ENCODE peak calls at places on chromosomes 2 and 18, in five cellular contexts. Y is PC-3, Z is mesenchymal stem cell, F is Karpas-422, Q is H9. N is an unnamed sample.

GRCh38 chr2:42105330-42106256 is 57.8 kb downstream of the PKDCC start:
- DNase-seq in Y (no peak), Q (no peak), Z (no peak), F (no peak), N (no peak)

GRCh38 chr2:239666855-239667376 is 266.1 kb upstream of the HDAC4 start:
- DNase-seq in Y (no peak), Z (no peak), Q (no peak), F (no peak), N (peak)

GRCh38 chr18:63169853-63170252 is 149.7 kb downstream of the BCL2 start:
- DNase-seq in Y (peak), Q (no peak), F (no peak), Z (no peak), N (no peak)

GRCh38 chr18:3794537-3795348 is 344.8 kb downstream of the TGIF1 start:
- DNase-seq in F (no peak), Y (peak), Q (no peak), Z (peak), N (no peak)

GRCh38 chr2:223049356-223049755 is 2.6 kb upstream of the KCNE4 start:
- DNase-seq in Z (no peak), Y (no peak), F (no peak), Q (no peak), N (no peak)

GRCh38 chr2:16413257-16413656 is 252.4 kb downstream of the CYRIA start:
- DNase-seq in Y (no peak), F (no peak), Q (no peak), Z (no peak), N (no peak)

GRCh38 chr2:30280596-30281434 is 49.5 kb downstream of the LBH start:
- DNase-seq in Q (no peak), Y (no peak), Z (no peak), F (no peak), N (peak)

GRCh38 chr18:9933865-9934264 is 20.0 kb downstream of the VAPA start:
- DNase-seq in Q (no peak), Y (no peak), Z (no peak), F (no peak), N (no peak)

GRCh38 chr2:120702061-120702460 is 33.6 kb upstream of the GLI2 start:
- DNase-seq in Z (no peak), Y (no peak), F (no peak), Q (no peak), N (peak)

GRCh38 chr2:102094917-102095316 is 47.6 kb upstream of the IL1R1 start:
- DNase-seq in Z (peak), Q (no peak), Y (peak), F (no peak), N (peak)

GRCh38 chr2:234427081-234428058 is 69.5 kb downstream of the ARL4C start:
- DNase-seq in Q (peak), Y (no peak), Z (peak), F (peak), N (peak)

GRCh38 chr2:62325398-62325797 is 129.5 kb downstream of the B3GNT2 start:
- DNase-seq in Y (no peak), Q (no peak), F (no peak), Z (no peak), N (no peak)
- H2AFZ ChIP-seq in Y (no peak), Q (no peak), F (no peak), Z (no peak), N (no peak)

DNA sequence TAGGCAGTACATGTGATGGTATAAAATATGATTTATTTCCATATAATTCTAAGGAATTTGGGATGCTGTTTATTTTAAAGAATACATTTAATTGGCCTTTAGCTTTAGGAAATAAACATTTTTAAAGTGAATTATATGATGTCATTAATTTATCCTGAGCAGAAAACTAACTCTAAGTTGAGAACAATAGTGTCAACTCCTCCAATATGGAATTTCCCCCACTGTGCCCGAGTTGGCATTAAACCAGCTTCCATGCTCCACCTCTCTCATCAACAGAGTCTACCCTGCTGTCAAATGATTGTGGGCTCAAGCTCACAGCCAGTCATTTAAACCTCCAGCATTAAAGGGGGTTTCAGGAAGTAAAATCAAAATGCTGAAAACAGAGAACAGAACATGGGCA is 252.6 kb downstream of the MTX2 start:
- DNase-seq in Z (no peak), F (no peak), Q (no peak), Y (no peak), N (no peak)
- H2AFZ ChIP-seq in Z (no peak), F (no peak), Q (no peak), Y (no peak), N (no peak)

GRCh38 chr2:40227200-40227599 is 224.7 kb downstream of the SLC8A1 start:
- DNase-seq in Y (peak), Z (no peak), Q (no peak), F (no peak), N (no peak)

GRCh38 chr2:40230186-40230585 is 221.7 kb downstream of the SLC8A1 start:
- DNase-seq in Y (no peak), F (no peak), Q (no peak), Z (no peak), N (no peak)

GRCh38 chr2:40228296-40228695 is 223.6 kb downstream of the SLC8A1 start:
- DNase-seq in Y (no peak), Z (no peak), Q (no peak), F (no peak), N (no peak)

GRCh38 chr2:40225670-40226069 is 226.2 kb downstream of the SLC8A1 start:
- DNase-seq in Y (no peak), F (no peak), Z (no peak), Q (no peak), N (no peak)

GRCh38 chr2:40230717-40231300 is 221.1 kb downstream of the SLC8A1 start:
- DNase-seq in Y (no peak), F (no peak), Q (no peak), Z (no peak), N (no peak)
- H2AFZ ChIP-seq in Y (no peak), F (no peak), Q (no peak), Z (no peak), N (no peak)

GRCh38 chr18:8324343-8325065 is 284.7 kb upstream of the RAB12 start:
- DNase-seq in Y (peak), Q (no peak), F (no peak), Z (no peak), N (no peak)

GRCh38 chr18:8329186-8329771 is 280.0 kb upstream of the RAB12 start:
- DNase-seq in F (peak), Y (peak), Q (no peak), Z (peak), N (peak)

GRCh38 chr18:8332286-8332685 is 277.0 kb upstream of the RAB12 start:
- DNase-seq in Y (no peak), Q (no peak), Z (no peak), F (no peak), N (no peak)

GRCh38 chr18:8322486-8322885 is 286.8 kb upstream of the RAB12 start:
- DNase-seq in F (no peak), Z (no peak), Q (no peak), Y (no peak), N (no peak)

DNA sequence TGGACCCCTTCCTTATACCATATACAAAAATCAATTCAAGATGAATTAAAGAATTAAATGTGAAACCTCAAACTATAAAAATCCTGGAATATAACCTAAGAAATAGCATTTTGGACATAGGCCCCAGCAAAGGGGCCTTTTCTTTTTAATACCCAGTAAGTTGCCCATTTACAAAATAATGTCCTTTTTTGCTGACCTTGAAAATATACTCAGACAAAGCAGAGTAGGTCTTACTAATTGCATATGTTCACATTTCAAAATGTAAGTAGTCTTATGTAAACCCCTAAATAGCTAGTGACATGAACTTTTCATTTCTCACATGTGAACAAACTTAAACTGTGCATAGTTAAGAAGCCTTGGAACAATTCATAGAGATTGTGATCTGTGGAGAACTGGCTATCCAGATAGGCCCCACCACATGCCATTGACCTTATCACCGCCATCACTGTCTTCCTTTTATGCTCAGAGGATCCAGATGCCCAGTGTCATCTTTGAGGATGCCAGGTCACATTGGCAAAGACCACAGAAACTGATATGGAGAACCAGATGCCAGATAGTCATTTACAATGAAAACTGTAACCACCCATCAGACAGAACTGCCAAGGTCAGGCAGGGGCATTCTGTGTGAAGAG is 282.4 kb upstream of the RAB12 start:
- DNase-seq in F (no peak), Y (no peak), Z (no peak), Q (no peak), N (no peak)
- H2AFZ ChIP-seq in F (no peak), Y (no peak), Z (no peak), Q (no peak), N (no peak)

DNA sequence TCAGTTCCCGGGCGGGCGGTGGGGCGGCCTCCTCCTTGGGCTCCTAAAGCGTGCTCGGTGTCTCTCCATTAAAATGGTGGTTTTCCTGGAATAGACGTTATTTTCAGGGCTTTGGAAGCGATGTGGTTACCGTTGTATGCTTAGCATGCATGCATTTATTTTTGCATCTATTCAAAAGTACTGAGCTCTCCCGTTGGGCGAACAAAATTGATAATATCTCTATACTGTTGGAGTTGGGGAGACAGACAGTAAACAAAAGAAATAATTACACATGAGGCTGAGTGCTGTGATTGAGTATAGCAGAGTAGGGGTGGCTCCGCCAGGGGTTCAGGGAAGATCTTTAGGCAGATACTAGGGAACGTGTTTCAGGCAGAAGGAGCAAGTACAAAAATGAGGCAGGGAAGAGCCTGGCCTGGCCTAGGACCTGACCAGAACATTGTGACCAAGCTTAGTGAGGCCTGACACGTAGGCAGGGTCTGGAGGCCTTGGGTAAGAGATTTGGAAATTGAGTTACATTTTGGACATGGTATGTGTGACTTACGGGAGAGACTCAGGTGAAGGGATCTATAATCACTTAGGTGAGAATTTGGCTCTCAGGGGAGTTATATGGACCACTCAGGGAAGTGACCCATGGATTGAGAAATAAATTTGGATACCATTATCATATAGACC is 674 bp downstream of the NCAPH start:
- DNase-seq in Y (no peak), Q (no peak), Z (no peak), F (no peak), N (no peak)
- H2AFZ ChIP-seq in Y (peak), Q (no peak), Z (peak), F (peak), N (peak)

GRCh38 chr18:59878644-59879043 is 21.2 kb upstream of the PMAIP1 start:
- DNase-seq in Y (no peak), Q (no peak), Z (peak), F (peak), N (no peak)
- H2AFZ ChIP-seq in Y (peak), Q (no peak), Z (no peak), F (no peak), N (peak)

DNA sequence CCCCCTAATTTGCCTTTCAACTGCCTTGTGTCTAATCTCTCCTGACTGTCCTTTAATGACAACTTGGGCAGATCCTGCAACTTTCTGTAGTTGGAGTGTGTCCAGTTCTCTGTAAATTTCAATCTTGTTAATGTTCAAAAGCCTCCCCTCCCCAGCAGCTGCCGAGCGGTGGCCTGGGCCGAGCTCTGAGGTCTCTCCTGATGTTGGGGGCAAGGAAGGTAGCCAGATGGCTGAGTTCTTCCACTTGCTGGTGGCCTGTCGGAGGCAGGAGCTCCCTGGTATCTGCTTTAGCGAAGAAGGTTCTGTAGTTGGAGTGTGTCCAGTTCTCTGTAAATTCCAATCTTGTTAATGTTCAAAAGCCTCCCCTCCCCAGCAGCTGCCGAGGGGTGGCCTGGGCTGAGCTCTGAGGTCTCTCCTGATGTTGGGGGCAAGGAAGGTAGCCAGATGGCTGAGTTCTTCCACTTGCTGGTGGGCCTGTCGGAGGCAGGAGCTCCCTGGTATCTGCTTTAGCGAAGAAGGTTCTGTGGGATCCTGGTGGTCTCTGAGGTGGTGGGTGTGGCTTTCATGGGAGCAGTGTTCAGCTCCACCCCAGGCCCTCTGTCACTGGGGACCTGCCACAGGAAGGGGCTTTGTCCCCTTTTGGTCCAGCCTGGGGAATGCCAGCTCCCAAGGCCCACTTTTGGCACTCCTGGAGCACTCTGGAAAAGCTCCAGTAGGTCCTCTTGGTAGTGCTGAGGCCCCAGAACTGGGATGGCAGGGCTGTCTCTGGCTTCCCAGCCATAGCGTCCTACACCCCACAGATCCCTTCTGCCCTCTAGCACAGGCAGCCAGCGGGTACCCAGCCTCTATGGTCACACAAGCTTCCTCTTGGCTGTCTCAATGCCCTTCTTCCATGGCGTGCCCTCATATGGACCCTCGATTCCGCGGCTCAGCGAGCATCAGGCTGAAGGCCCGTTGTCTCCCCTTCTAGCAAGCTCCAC is 211.9 kb downstream of the ALPK2 start:
- DNase-seq in Q (no peak), Z (no peak), F (no peak), Y (peak), N (peak)
- H2AFZ ChIP-seq in Q (no peak), Z (no peak), F (no peak), Y (peak), N (no peak)

N was measured in osteoblast.